ENCODE peak calls at places on chromosomes 16 and 17, in ten cellular contexts. T is BJ; B is activated naive CD4-positive, alpha-beta T cell; D is Right ventricle myocardium inferior; Z is activated T-helper 9 cell treated with anti-CD3 and anti-CD28 coated beads, Interleukin-2, amount 50 U/mL, for 16 hours; J is tibial nerve; L is activated T-cell treated with anti-CD3 and anti-CD28 coated beads for 48 hours; Q is NCI-H774; I is ELR; Y is naive thymus-derived CD8-positive, alpha-beta T cell. O is an unnamed sample.
A peak's percentile ranks its signal among the peaks of the same experiment; 100 is the strongest.

GRCh38 chr16:23877107-23878070 is 41.6 kb downstream of the PRKCB start:
- DNase-seq in T (no peak), B (no peak), D (no peak), Z (no peak), J (no peak), L (no peak), Q (no peak), I (no peak), Y (no peak), O (no peak)

GRCh38 chr17:83076930-83077329 is 2.5 kb upstream of the METRNL start:
- DNase-seq in T (no peak), B (no peak), D (no peak), Z (no peak), J (no peak), L (no peak), Q (no peak), I (no peak), Y (no peak), O (no peak)

GRCh38 chr17:81991684-81992513 is 14.5 kb downstream of the ASPSCR1 start:
- DNase-seq in T (no peak), B (no peak), D (peak; percentile 84), Z (no peak), J (peak; percentile 41), L (no peak), Q (peak; percentile 92), I (peak; percentile 66), Y (no peak), O (peak; percentile 89)

GRCh38 chr17:8153550-8153956 is 1.3 kb upstream of the PER1 start:
- DNase-seq in T (peak; percentile 77), B (no peak), D (no peak), Z (no peak), J (peak; percentile 76), L (no peak), Q (no peak), I (peak; percentile 96), Y (no peak), O (no peak)

GRCh38 chr16:27745348-27745747 is 195.4 kb downstream of the KATNIP start:
- DNase-seq in T (no peak), B (no peak), D (no peak), Z (no peak), J (no peak), L (no peak), Q (no peak), I (peak; percentile 43), Y (no peak), O (no peak)

GRCh38 chr17:43998552-43998951 is 5.9 kb upstream of the NAGS start:
- DNase-seq in T (no peak), B (no peak), D (no peak), Z (no peak), J (no peak), L (no peak), Q (no peak), I (peak; percentile 75), Y (no peak), O (no peak)

GRCh38 chr17:4475001-4475400 is 23.7 kb upstream of the SPNS2 start:
- DNase-seq in T (no peak), B (no peak), D (no peak), Z (no peak), J (no peak), L (no peak), Q (no peak), I (no peak), Y (no peak), O (no peak)

GRCh38 chr17:6186998-6187397 is 116.8 kb downstream of the WSCD1 start:
- DNase-seq in T (no peak), B (no peak), D (no peak), Z (no peak), J (no peak), L (no peak), Q (no peak), I (no peak), Y (no peak), O (no peak)

GRCh38 chr17:15377608-15378007 is 36.2 kb upstream of the TEKT3 start:
- DNase-seq in T (peak; percentile 75), B (no peak), D (no peak), Z (no peak), J (no peak), L (no peak), Q (no peak), I (peak; percentile 33), Y (no peak), O (no peak)

GRCh38 chr16:49048557-49048956 is 233.1 kb downstream of the CBLN1 start:
- DNase-seq in T (no peak), B (no peak), D (no peak), Z (no peak), J (no peak), L (no peak), Q (no peak), I (peak; percentile 11), Y (no peak), O (no peak)

GRCh38 chr16:8962393-8963009 is 1.2 kb downstream of the USP7 start:
- DNase-seq in T (no peak), B (peak; percentile 29), D (no peak), Z (peak; percentile 34), J (no peak), L (no peak), Q (no peak), I (no peak), Y (peak; percentile 50), O (no peak)

GRCh38 chr16:27405546-27406451 is 3.8 kb downstream of the IL21R start:
- DNase-seq in T (no peak), B (peak; percentile 11), D (no peak), Z (peak; percentile 73), J (no peak), L (peak; percentile 78), Q (no peak), I (no peak), Y (no peak), O (no peak)

GRCh38 chr16:3822366-3823045 is 58.0 kb downstream of the CREBBP start:
- DNase-seq in T (no peak), B (no peak), D (no peak), Z (no peak), J (no peak), L (no peak), Q (peak; percentile 10), I (peak; percentile 44), Y (no peak), O (no peak)

GRCh38 chr16:10579965-10580918 is at the start of gene EMP2:
- DNase-seq in T (no peak), B (no peak), D (peak; percentile 88), Z (no peak), J (peak; percentile 67), L (no peak), Q (peak; percentile 73), I (peak; percentile 81), Y (no peak), O (no peak)

GRCh38 chr16:4006441-4006989 is 109.7 kb downstream of the ADCY9 start:
- DNase-seq in T (no peak), B (no peak), D (no peak), Z (no peak), J (no peak), L (no peak), Q (no peak), I (no peak), Y (no peak), O (no peak)

GRCh38 chr16:88393034-88393433 is 10.3 kb downstream of the ZNF469 start:
- DNase-seq in T (no peak), B (no peak), D (no peak), Z (no peak), J (no peak), L (no peak), Q (no peak), I (no peak), Y (no peak), O (no peak)

GRCh38 chr17:76414334-76415295 is 30.2 kb downstream of the SPHK1 start:
- DNase-seq in T (no peak), B (no peak), D (peak; percentile 90), Z (no peak), J (peak; percentile 36), L (no peak), Q (no peak), I (peak; percentile 28), Y (no peak), O (peak; percentile 54)

GRCh38 chr16:49700222-49700927 is 155.5 kb downstream of the ZNF423 start:
- DNase-seq in T (no peak), B (no peak), D (no peak), Z (no peak), J (no peak), L (no peak), Q (no peak), I (no peak), Y (no peak), O (no peak)

GRCh38 chr16:31480851-31481250 is 2.1 kb upstream of the SLC5A2 start:
- DNase-seq in T (no peak), B (no peak), D (no peak), Z (no peak), J (no peak), L (no peak), Q (no peak), I (no peak), Y (no peak), O (no peak)

GRCh38 chr16:13245713-13246377 is 344.4 kb downstream of the SHISA9 start:
- DNase-seq in T (no peak), B (no peak), D (no peak), Z (no peak), J (no peak), L (no peak), Q (no peak), I (no peak), Y (no peak), O (no peak)

GRCh38 chr17:27207073-27207511 is 86.8 kb upstream of the WSB1 start:
- DNase-seq in T (peak; percentile 13), B (no peak), D (no peak), Z (no peak), J (no peak), L (no peak), Q (no peak), I (peak; percentile 81), Y (no peak), O (no peak)

GRCh38 chr16:67528222-67528869 is at the start of gene RIPOR1:
- DNase-seq in T (no peak), B (no peak), D (no peak), Z (peak; percentile 31), J (no peak), L (peak; percentile 48), Q (no peak), I (peak; percentile 59), Y (peak; percentile 48), O (no peak)

GRCh38 chr17:51088287-51088686 is 32.4 kb downstream of the SPAG9 start:
- DNase-seq in T (no peak), B (no peak), D (no peak), Z (no peak), J (no peak), L (no peak), Q (no peak), I (no peak), Y (no peak), O (no peak)

GRCh38 chr17:36936455-36936934 is 780 bp upstream of the LHX1 start:
- DNase-seq in T (no peak), B (no peak), D (no peak), Z (no peak), J (no peak), L (no peak), Q (no peak), I (no peak), Y (no peak), O (no peak)

GRCh38 chr17:38435795-38436194 is 7.5 kb downstream of the ARHGAP23 start:
- DNase-seq in T (no peak), B (no peak), D (no peak), Z (no peak), J (no peak), L (no peak), Q (no peak), I (no peak), Y (no peak), O (no peak)

GRCh38 chr17:48497103-48497502 is 33.7 kb downstream of the HOXB1 start:
- DNase-seq in T (no peak), B (no peak), D (no peak), Z (no peak), J (no peak), L (no peak), Q (no peak), I (peak; percentile 83), Y (no peak), O (no peak)

GRCh38 chr17:66841328-66841727 is 6.4 kb downstream of the CACNG5 start:
- DNase-seq in T (no peak), B (no peak), D (no peak), Z (no peak), J (no peak), L (no peak), Q (no peak), I (no peak), Y (no peak), O (no peak)

GRCh38 chr17:33968350-33969044 is 286.6 kb upstream of the CCL2 start:
- DNase-seq in T (no peak), B (no peak), D (no peak), Z (no peak), J (no peak), L (no peak), Q (no peak), I (no peak), Y (no peak), O (no peak)

O was measured in SHP77 treated with DMSO at 0.1 percent for 48 hours.